ENCODE peak calls at places on chromosomes 16 and 17, in five cellular contexts. M is heart right ventricle; N is choroid plexus epithelial cell; W is progenitor cell of endocrine pancreas; Q is CD8-positive, alpha-beta T cell. B is an unnamed sample.
A peak's percentile ranks its signal among the peaks of the same experiment; 100 is the strongest.

GRCh38 chr16:48101069-48101674 is 54.6 kb downstream of the ABCC12 start:
- DNase-seq in N (no peak), Q (no peak), W (no peak), M (no peak), B (peak; percentile 76)

GRCh38 chr17:50355701-50356341 is 9.9 kb downstream of the XYLT2 start:
- DNase-seq in N (no peak), Q (no peak), M (no peak), W (no peak), B (no peak)

GRCh38 chr17:58279736-58280479 is 827 bp downstream of the MPO start:
- DNase-seq in Q (no peak), N (no peak), M (no peak), W (no peak), B (peak; percentile 18)

GRCh38 chr16:50282010-50282538 is 15.7 kb downstream of the ADCY7 start:
- DNase-seq in W (no peak), N (peak; percentile 80), M (peak; percentile 61), Q (peak; percentile 71), B (peak; percentile 84)

GRCh38 chr17:81519284-81520020 is 6.9 kb upstream of the ACTG1 start:
- DNase-seq in N (no peak), M (no peak), Q (peak; percentile 69), W (peak; percentile 80), B (peak; percentile 77)

GRCh38 chr17:6823011-6823442 is 8.5 kb downstream of the TEKT1 start:
- DNase-seq in M (no peak), Q (no peak), N (peak; percentile 85), W (no peak), B (no peak)

GRCh38 chr17:19306160-19307111 is 56.1 kb downstream of the B9D1 start:
- DNase-seq in M (no peak), N (no peak), Q (peak; percentile 16), W (no peak), B (peak; percentile 73)

GRCh38 chr16:4675864-4676786 is 17.2 kb upstream of the NUDT16L1 start:
- DNase-seq in M (no peak), N (no peak), W (no peak), Q (peak; percentile 65), B (no peak)

GRCh38 chr16:85428899-85429775 is 184.0 kb upstream of the GSE1 start:
- DNase-seq in Q (no peak), M (no peak), W (peak; percentile 8), N (no peak), B (no peak)

GRCh38 chr17:43984521-43984920 is 19.9 kb upstream of the NAGS start:
- DNase-seq in M (no peak), Q (no peak), W (no peak), N (no peak), B (no peak)

GRCh38 chr16:73067671-73068545 is 20.0 kb upstream of the ZFHX3 start:
- DNase-seq in W (no peak), N (no peak), Q (no peak), M (no peak), B (no peak)

GRCh38 chr17:76497979-76498885 is 3.0 kb downstream of the RHBDF2 start:
- DNase-seq in W (no peak), N (peak; percentile 90), M (peak; percentile 88), Q (no peak), B (no peak)

GRCh38 chr17:74472890-74473289 is 6.5 kb downstream of the CD300A start:
- DNase-seq in Q (no peak), W (no peak), M (no peak), N (no peak), B (no peak)

GRCh38 chr17:45851873-45852272 is 7.2 kb downstream of the SPPL2C start:
- DNase-seq in N (no peak), Q (no peak), M (no peak), W (no peak), B (no peak)

GRCh38 chr16:30068750-30069574 is 3.4 kb downstream of the ALDOA start:
- DNase-seq in Q (peak; percentile 59), W (no peak), N (peak; percentile 41), M (no peak), B (no peak)

GRCh38 chr17:57853695-57854094 is 3.9 kb upstream of the MRPS23 start:
- DNase-seq in Q (no peak), N (no peak), W (no peak), M (no peak), B (no peak)

GRCh38 chr17:7101531-7101930 is 13.1 kb downstream of the ASGR2 start:
- DNase-seq in Q (no peak), M (no peak), N (no peak), W (no peak), B (no peak)

GRCh38 chr16:50532576-50532975 is 15.6 kb upstream of the NKD1 start:
- DNase-seq in W (no peak), M (no peak), N (no peak), Q (no peak), B (no peak)

GRCh38 chr16:68490829-68491575 is 42.7 kb upstream of the SMPD3 start:
- DNase-seq in W (no peak), N (peak; percentile 62), Q (no peak), M (no peak), B (no peak)

GRCh38 chr17:73271078-73271477 is 9.4 kb upstream of the CPSF4L start:
- DNase-seq in N (no peak), M (no peak), W (no peak), Q (no peak), B (peak; percentile 87)

GRCh38 chr17:73269329-73269615 is 7.6 kb upstream of the CPSF4L start:
- DNase-seq in W (no peak), N (no peak), Q (no peak), M (no peak), B (no peak)

GRCh38 chr17:73267648-73268537 is 6.2 kb upstream of the CPSF4L start:
- DNase-seq in Q (no peak), M (no peak), W (no peak), N (no peak), B (no peak)

GRCh38 chr17:73268582-73269328 is 7.1 kb upstream of the CPSF4L start:
- DNase-seq in N (no peak), W (no peak), M (no peak), Q (no peak), B (no peak)

GRCh38 chr17:73269791-73270190 is 8.1 kb upstream of the CPSF4L start:
- DNase-seq in N (no peak), M (no peak), W (no peak), Q (no peak), B (no peak)
- TF ChIP-seq CTCF in N (no peak), M (no peak), W (no peak), Q (no peak), B (no peak)

GRCh38 chr17:41617698-41618097 is 5.1 kb upstream of the KRT16 start:
- DNase-seq in M (no peak), Q (no peak), W (no peak), N (no peak), B (no peak)

GRCh38 chr17:41617136-41617535 is 4.6 kb upstream of the KRT16 start:
- DNase-seq in M (no peak), W (no peak), Q (no peak), N (no peak), B (no peak)

GRCh38 chr17:41614098-41614497 is 1.5 kb upstream of the KRT16 start:
- DNase-seq in Q (no peak), N (no peak), W (no peak), M (no peak), B (no peak)

GRCh38 chr17:41613277-41614082 is 913 bp upstream of the KRT16 start:
- DNase-seq in Q (no peak), N (no peak), W (no peak), M (no peak), B (no peak)

DNA sequence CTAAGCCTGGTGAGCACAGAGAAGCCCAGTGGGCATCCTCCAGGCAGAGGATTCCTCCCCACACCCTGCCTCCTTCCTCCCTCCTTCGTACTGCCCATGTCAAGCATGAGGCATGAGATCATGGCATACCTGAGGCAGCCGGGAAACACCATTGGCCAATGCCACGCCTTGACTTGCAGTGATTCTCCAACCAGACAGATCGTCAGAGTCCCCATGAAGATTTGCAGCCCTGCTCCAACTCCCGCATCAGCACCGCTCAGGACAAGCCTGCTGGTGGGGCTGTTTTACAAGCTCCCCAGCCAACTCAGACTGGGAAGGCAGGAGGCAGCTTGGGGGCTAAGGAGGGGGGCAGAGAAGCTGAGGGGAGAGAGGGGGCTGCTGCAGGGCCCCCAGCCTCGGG is 2.9 kb upstream of the KRT16 start:
- DNase-seq in N (no peak), M (no peak), Q (no peak), W (no peak), B (no peak)
- TF ChIP-seq CTCF in N (no peak), M (no peak), Q (no peak), W (no peak), B (no peak)

GRCh38 chr17:47622179-47622549 is 27.6 kb upstream of the KPNB1 start:
- DNase-seq in M (no peak), N (peak; percentile 30), W (no peak), Q (no peak), B (no peak)

GRCh38 chr17:47618416-47618815 is 31.3 kb upstream of the KPNB1 start:
- DNase-seq in Q (no peak), M (no peak), W (no peak), N (peak; percentile 48), B (no peak)

GRCh38 chr17:47624727-47625068 is 25.0 kb upstream of the KPNB1 start:
- DNase-seq in Q (no peak), M (no peak), W (no peak), N (no peak), B (no peak)

GRCh38 chr17:47620503-47621245 is 29.0 kb upstream of the KPNB1 start:
- DNase-seq in M (no peak), N (no peak), W (no peak), Q (no peak), B (no peak)

DNA sequence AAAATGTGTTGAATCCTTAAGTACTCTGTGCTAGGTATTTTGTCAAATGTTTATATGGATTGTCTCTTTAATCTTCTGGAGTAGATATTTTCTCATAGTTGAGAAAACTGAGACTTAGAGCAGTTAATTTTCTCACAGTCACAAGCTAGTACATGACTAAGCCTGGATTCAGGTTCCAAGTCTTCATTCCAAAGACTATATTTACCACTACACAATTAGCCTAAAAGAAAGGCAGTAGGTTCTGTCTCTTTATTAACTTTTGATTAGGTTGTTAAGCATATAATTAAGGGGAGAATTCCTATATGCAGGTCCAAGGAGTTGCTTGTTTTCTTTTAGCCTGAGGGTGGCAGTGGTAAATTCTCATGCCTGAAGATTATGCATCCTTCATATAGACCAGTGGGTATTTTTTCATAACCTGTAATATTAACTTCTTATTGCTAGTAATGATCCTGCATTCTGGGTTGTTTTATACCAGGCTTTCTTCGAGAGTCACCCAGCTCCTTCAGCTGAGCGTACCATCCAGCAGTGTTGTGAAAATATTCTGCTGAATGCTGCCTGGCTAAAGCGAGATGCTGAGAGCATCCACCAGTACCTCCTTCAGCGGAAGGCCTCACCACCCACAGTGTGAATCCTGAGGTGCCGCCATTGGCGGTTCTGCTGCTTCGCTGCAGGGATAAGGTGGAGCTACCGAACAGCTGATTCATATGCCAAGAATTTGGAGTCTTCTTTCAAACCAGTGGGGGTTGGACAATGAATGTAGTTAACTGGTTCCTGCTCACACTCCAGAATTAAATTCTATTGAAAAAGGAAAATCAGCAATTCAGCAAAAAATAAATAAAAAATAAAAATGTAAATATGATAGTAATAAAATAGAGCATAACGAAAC is 28.2 kb upstream of the KPNB1 start:
- DNase-seq in W (no peak), N (peak; percentile 97), M (peak; percentile 21), Q (no peak), B (no peak)
- TF ChIP-seq CTCF in W (no peak), N (peak; percentile 22), M (peak; percentile 12), Q (no peak), B (no peak)

DNA sequence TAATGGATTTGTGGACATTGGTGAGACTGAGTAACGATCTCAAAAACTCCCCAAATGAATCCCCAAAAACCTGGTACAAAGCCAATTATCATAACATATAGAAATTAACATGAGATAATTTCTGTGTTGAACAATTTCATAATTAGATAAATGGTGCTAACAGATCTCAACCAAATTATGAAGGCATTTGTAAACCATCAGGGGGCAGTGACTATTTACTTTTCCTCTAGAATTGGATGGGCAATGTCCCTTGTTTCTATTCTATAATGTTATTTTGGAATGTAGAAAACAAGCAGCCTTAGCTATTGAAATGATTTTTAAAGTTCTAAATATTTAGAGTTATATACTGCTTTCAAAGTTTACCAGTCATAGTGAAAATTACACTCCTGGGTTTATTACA is 57.8 kb downstream of the MYH10 start:
- DNase-seq in Q (no peak), M (no peak), W (no peak), N (peak; percentile 53), B (no peak)
- TF ChIP-seq CTCF in Q (no peak), M (peak; percentile 63), W (no peak), N (peak; percentile 52), B (peak; percentile 28)

B was measured in GM10248.